ENCODE peak calls at places on chromosome 14, in five cellular contexts. K is CD14-positive monocyte, C is tibial nerve, L is MM.1S, R is OCI-LY7. H is an unnamed sample.

GRCh38 chr14:37237094-37237493 is 39.4 kb downstream of the MIPOL1 start:
- DNase-seq in K (no peak), C (no peak), L (no peak), R (no peak), H (no peak)

GRCh38 chr14:90419200-90419599 is 22.4 kb downstream of the CALM1 start:
- DNase-seq in K (no peak), C (peak; percentile 64), L (no peak), R (no peak), H (no peak)

GRCh38 chr14:49769581-49770211 is 1.7 kb downstream of the KLHDC2 start:
- DNase-seq in K (no peak), C (no peak), L (no peak), R (no peak), H (no peak)

GRCh38 chr14:90556050-90556477 is 159.2 kb downstream of the CALM1 start:
- DNase-seq in K (no peak), C (no peak), L (no peak), R (no peak), H (no peak)

GRCh38 chr14:47929334-47929733 is 253.9 kb upstream of the MDGA2 start:
- DNase-seq in K (no peak), C (no peak), L (no peak), R (peak; percentile 86), H (peak; percentile 1)

GRCh38 chr14:59333668-59334067 is 131.5 kb downstream of the GPR135 start:
- DNase-seq in K (no peak), C (peak; percentile 53), L (no peak), R (no peak), H (no peak)

GRCh38 chr14:53409289-53409688 is 256.2 kb upstream of the DDHD1 start:
- DNase-seq in K (no peak), C (no peak), L (no peak), R (no peak), H (no peak)

GRCh38 chr14:68741839-68742470 is 50.9 kb downstream of the ZFP36L1 start:
- DNase-seq in K (peak; percentile 94), C (peak; percentile 13), L (no peak), R (peak; percentile 87), H (peak; percentile 83)

GRCh38 chr14:90627478-90627877 is 188.8 kb downstream of the TTC7B start:
- DNase-seq in K (no peak), C (no peak), L (no peak), R (no peak), H (no peak)

GRCh38 chr14:85252011-85252410 is 277.9 kb upstream of the FLRT2 start:
- DNase-seq in K (no peak), C (no peak), L (no peak), R (no peak), H (no peak)

GRCh38 chr14:68111733-68112270 is 292.2 kb downstream of the RAD51B start:
- DNase-seq in K (no peak), C (no peak), L (no peak), R (no peak), H (no peak)

GRCh38 chr14:84453541-84453940 is 1076.4 kb upstream of the FLRT2 start:
- DNase-seq in K (no peak), C (no peak), L (no peak), R (no peak), H (no peak)

GRCh38 chr14:104731249-104731924 is 7.4 kb downstream of the ADSS1 start:
- DNase-seq in K (no peak), C (no peak), L (no peak), R (peak; percentile 25), H (no peak)
- TF ChIP-seq CTCF in K (no peak), C (no peak), L (peak; percentile 22), R (peak; percentile 58), H (peak; percentile 38)

DNA sequence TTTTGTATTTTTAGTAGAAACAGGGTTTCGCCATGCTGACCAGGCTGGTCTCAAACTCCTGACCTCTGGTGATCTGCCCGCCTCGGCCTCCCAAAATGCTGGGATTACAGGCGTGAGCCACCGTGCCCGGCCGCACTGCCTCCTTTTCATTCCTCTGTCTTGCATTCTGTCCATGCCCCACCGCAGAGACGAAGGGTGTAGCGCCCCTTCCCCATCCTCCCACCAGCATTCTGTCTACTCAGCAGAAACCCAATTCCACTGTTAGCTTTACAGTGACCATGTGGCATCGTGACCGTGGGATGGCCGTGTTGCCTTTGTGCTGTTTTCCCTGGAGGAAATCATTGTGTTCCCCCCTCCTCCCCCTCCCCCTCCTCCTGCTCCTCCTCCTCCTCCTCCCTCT is 10.3 kb downstream of the TEX22 start:
- DNase-seq in K (no peak), C (no peak), L (no peak), R (no peak), H (no peak)
- TF ChIP-seq CTCF in K (no peak), C (no peak), L (no peak), R (no peak), H (no peak)

DNA sequence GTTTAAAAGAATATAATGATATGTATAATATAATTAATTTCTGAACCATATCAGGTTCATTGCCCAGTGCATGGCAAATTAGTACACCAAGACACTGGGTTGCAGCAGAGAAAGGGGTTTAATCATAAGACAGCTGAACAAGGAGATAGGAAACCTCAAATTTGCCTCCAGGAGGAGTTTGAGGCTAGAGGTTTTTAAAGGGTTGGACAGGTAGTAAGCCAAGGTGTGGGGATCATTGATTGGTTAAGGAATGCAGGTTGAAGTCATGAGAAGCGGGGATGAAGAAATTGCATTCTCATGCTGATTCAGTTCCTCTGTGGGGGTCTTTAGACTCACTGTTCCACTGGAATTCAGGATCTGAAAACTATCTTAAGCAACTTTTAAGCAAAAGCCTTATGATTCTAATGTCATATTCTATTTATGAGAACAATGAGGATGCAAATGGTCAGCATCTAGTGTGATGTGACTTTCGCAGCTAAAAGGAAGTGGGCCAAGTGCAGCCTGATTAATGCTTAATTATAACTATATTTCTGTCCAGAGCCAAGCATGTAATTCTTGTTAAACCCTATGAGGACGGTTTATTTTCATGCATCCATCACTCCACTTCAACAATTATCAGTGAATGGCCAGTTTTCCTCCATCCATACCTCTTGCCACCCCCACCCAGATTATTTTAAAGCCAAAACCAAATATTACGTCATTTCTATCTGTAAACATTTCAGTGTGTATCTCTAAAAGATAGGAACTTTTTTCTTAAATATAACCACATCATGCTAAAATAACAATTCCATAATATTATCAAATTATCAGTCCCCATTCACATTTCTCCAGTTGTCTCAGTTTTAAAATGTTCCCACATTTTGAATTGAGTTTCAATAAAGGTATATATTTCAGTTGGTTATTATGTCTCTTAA is 14.9 kb downstream of the RNF212B start:
- DNase-seq in K (no peak), C (no peak), L (no peak), R (no peak), H (no peak)
- TF ChIP-seq CTCF in K (no peak), C (no peak), L (no peak), R (no peak), H (no peak)

GRCh38 chr14:56482306-56482705 is 97.3 kb upstream of the TMEM260 start:
- DNase-seq in K (no peak), C (no peak), L (no peak), R (no peak), H (no peak)
- TF ChIP-seq CTCF in K (no peak), C (no peak), L (peak; percentile 21), R (peak; percentile 41), H (peak; percentile 29)

GRCh38 chr14:86654558-86655184 is 1124.7 kb downstream of the FLRT2 start:
- DNase-seq in K (no peak), C (peak; percentile 61), L (peak; percentile 35), R (peak; percentile 49), H (no peak)
- TF ChIP-seq CTCF in K (peak; percentile 68), C (peak; percentile 18), L (peak; percentile 45), R (peak; percentile 88), H (peak; percentile 8)

DNA sequence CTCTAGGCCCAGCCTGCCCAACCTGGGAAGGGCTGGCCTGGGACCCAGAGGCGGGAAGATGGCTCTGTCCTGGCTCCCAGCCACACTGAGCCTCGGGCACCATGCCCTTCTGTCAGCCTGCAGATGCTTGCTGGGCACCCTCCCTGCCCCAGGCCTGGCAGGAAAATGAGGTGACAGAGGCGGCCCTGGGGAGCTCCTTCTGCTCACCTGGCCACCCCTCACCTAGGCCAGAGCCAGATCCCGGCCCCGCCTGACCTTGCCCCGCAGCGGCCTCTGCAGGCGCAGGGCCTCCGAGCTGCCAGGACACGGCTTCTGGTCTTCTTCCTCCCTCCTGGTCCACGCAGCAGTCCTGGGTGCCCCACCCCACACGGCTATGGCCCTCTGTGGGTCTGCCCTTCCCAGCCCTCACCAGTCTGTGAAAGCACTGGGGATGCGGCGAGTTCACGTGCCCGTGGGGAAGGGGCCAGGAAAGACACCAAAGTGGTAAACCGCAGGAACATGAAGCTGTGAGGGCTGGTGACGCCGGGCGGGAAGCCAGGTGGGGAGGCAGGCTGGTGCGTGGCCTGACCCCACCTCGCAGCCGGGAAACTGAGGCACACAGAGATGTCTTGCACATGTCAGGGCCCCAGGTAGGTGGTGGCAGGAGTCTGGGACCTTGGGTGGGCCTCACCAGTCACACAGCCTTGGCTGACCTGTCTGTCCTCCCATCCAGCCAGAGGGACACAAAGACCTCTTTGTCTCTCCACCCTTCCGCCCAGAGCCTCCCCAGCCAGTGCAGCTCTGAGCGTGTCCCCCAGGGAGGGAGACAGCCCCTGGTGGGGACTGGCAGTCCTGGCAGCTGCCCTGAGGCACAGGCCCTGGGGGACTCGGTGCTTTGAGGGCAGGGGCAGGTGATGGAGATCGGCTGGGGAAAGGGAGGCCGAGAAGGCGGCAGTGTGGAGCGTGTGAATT is 12.8 kb downstream of the BAG5 start:
- DNase-seq in K (peak; percentile 14), C (no peak), L (no peak), R (no peak), H (peak; percentile 6)
- TF ChIP-seq CTCF in K (no peak), C (peak; percentile 25), L (no peak), R (no peak), H (no peak)

GRCh38 chr14:57962293-57962996 is 96.6 kb upstream of the SLC35F4 start:
- DNase-seq in K (no peak), C (no peak), L (no peak), R (no peak), H (no peak)
- TF ChIP-seq CTCF in K (no peak), C (no peak), L (no peak), R (no peak), H (no peak)

GRCh38 chr14:72942934-72943333 is 16.7 kb downstream of the DCAF4 start:
- DNase-seq in K (no peak), C (no peak), L (no peak), R (no peak), H (no peak)
- TF ChIP-seq CTCF in K (no peak), C (no peak), L (no peak), R (peak; percentile 12), H (peak; percentile 11)

GRCh38 chr14:75198291-75198933 is 22.0 kb upstream of the TMED10 start:
- DNase-seq in K (no peak), C (no peak), L (no peak), R (no peak), H (no peak)
- TF ChIP-seq CTCF in K (no peak), C (no peak), L (no peak), R (no peak), H (no peak)

GRCh38 chr14:88129306-88130056 is 124.5 kb downstream of the GPR65 start:
- DNase-seq in K (peak; percentile 62), C (peak; percentile 14), L (no peak), R (no peak), H (no peak)
- TF ChIP-seq CTCF in K (no peak), C (no peak), L (no peak), R (no peak), H (no peak)

H was measured in GM06990.